ENCODE peak calls at places on chromosomes 13 and 19, in five cellular contexts. One of them, this sample, is unnamed.

GRCh38 chr19:7488736-7489353 is at the start of gene PEX11G:
- DNase-seq in stimulated activated CD4-positive, alpha-beta T cell treated with anti-CD3 and anti-CD28 coated beads, Interleukin-4, amount 100 ng/mL, for 1 hour: peak
- DNase-seq in dorsolateral prefrontal cortex: peak
- DNase-seq in mucosa of gallbladder: peak
- DNase-seq in IMR-90: peak
- DNase-seq in this sample: peak

GRCh38 chr19:40369797-40370196 is 20.2 kb downstream of the HIPK4 start:
- DNase-seq in mucosa of gallbladder: no peak
- DNase-seq in dorsolateral prefrontal cortex: no peak
- DNase-seq in IMR-90: no peak
- DNase-seq in stimulated activated CD4-positive, alpha-beta T cell treated with anti-CD3 and anti-CD28 coated beads, Interleukin-4, amount 100 ng/mL, for 1 hour: no peak
- DNase-seq in this sample: no peak

GRCh38 chr19:35528218-35529038 is at the start of gene SBSN:
- DNase-seq in stimulated activated CD4-positive, alpha-beta T cell treated with anti-CD3 and anti-CD28 coated beads, Interleukin-4, amount 100 ng/mL, for 1 hour: no peak
- DNase-seq in dorsolateral prefrontal cortex: no peak
- DNase-seq in IMR-90: peak
- DNase-seq in mucosa of gallbladder: no peak
- DNase-seq in this sample: no peak

GRCh38 chr13:40275636-40276035 is 390.8 kb downstream of the FOXO1 start:
- DNase-seq in IMR-90: no peak
- DNase-seq in stimulated activated CD4-positive, alpha-beta T cell treated with anti-CD3 and anti-CD28 coated beads, Interleukin-4, amount 100 ng/mL, for 1 hour: no peak
- DNase-seq in dorsolateral prefrontal cortex: no peak
- DNase-seq in mucosa of gallbladder: no peak
- DNase-seq in this sample: no peak

GRCh38 chr19:18650468-18651001 is 13.7 kb downstream of the KLHL26 start:
- DNase-seq in mucosa of gallbladder: peak
- DNase-seq in IMR-90: peak
- DNase-seq in stimulated activated CD4-positive, alpha-beta T cell treated with anti-CD3 and anti-CD28 coated beads, Interleukin-4, amount 100 ng/mL, for 1 hour: no peak
- DNase-seq in dorsolateral prefrontal cortex: no peak
- DNase-seq in this sample: peak

GRCh38 chr13:42001580-42001979 is 40.7 kb upstream of the VWA8 start:
- DNase-seq in IMR-90: peak
- DNase-seq in stimulated activated CD4-positive, alpha-beta T cell treated with anti-CD3 and anti-CD28 coated beads, Interleukin-4, amount 100 ng/mL, for 1 hour: no peak
- DNase-seq in mucosa of gallbladder: no peak
- DNase-seq in dorsolateral prefrontal cortex: no peak
- DNase-seq in this sample: peak

GRCh38 chr13:21322988-21323387 is 136.1 kb downstream of the ZDHHC20 start:
- DNase-seq in IMR-90: no peak
- DNase-seq in mucosa of gallbladder: no peak
- DNase-seq in stimulated activated CD4-positive, alpha-beta T cell treated with anti-CD3 and anti-CD28 coated beads, Interleukin-4, amount 100 ng/mL, for 1 hour: no peak
- DNase-seq in dorsolateral prefrontal cortex: no peak
- DNase-seq in this sample: no peak

GRCh38 chr13:28137556-28137955 is 789 bp upstream of the PAN3 start:
- DNase-seq in IMR-90: no peak
- DNase-seq in stimulated activated CD4-positive, alpha-beta T cell treated with anti-CD3 and anti-CD28 coated beads, Interleukin-4, amount 100 ng/mL, for 1 hour: no peak
- DNase-seq in mucosa of gallbladder: no peak
- DNase-seq in dorsolateral prefrontal cortex: no peak
- DNase-seq in this sample: no peak

GRCh38 chr13:97259787-97260641 is 37.9 kb downstream of the MBNL2 start:
- DNase-seq in mucosa of gallbladder: no peak
- DNase-seq in IMR-90: peak
- DNase-seq in dorsolateral prefrontal cortex: no peak
- DNase-seq in stimulated activated CD4-positive, alpha-beta T cell treated with anti-CD3 and anti-CD28 coated beads, Interleukin-4, amount 100 ng/mL, for 1 hour: no peak
- DNase-seq in this sample: peak

GRCh38 chr13:100650321-100650720 is 24.3 kb downstream of the TMTC4 start:
- DNase-seq in stimulated activated CD4-positive, alpha-beta T cell treated with anti-CD3 and anti-CD28 coated beads, Interleukin-4, amount 100 ng/mL, for 1 hour: no peak
- DNase-seq in dorsolateral prefrontal cortex: peak
- DNase-seq in mucosa of gallbladder: no peak
- DNase-seq in IMR-90: no peak
- DNase-seq in this sample: no peak